ENCODE peak calls at places on chromosome 22, in eight cellular contexts. W is activated CD4-positive, alpha-beta T cell treated with anti-CD3 and anti-CD28 coated beads, Interleukin-2, amount 10 ng/mL, durations not matched to agents 24 days and 14 days; O is D341Med; P is OCI-M1; K is HTR-8/SVneo; R is GM19239; S is lower leg skin; J is activated CD4-positive, CD25-positive, alpha-beta regulatory T cell. F is an unnamed sample.

GRCh38 chr22:30025187-30025586 is 55.1 kb upstream of the HORMAD2 start:
- DNase-seq in K (no peak), W (no peak), O (no peak), R (no peak), S (peak; percentile 78), P (no peak), J (no peak), F (no peak)

GRCh38 chr22:48838846-48839730 is 988.6 kb downstream of the BRD1 start:
- DNase-seq in W (no peak), K (no peak), J (no peak), R (no peak), O (no peak), P (no peak), S (no peak), F (no peak)

GRCh38 chr22:31340765-31341247 is 5.3 kb downstream of the PATZ1 start:
- DNase-seq in S (no peak), J (no peak), R (no peak), W (no peak), P (no peak), O (no peak), K (no peak), F (no peak)

GRCh38 chr22:22944268-22944985 is 56.8 kb downstream of the IGLL5 start:
- DNase-seq in R (no peak), O (no peak), J (no peak), P (no peak), S (peak; percentile 59), K (no peak), W (no peak), F (no peak)

GRCh38 chr22:35399114-35399677 is 744 bp upstream of the MCM5 start:
- DNase-seq in S (no peak), P (peak; percentile 57), R (no peak), O (peak; percentile 59), W (peak; percentile 68), J (no peak), K (no peak), F (no peak)

GRCh38 chr22:38706101-38706884 is 549 bp downstream of the GTPBP1 start:
- DNase-seq in O (peak; percentile 73), K (no peak), J (peak; percentile 26), W (peak; percentile 87), R (no peak), P (peak; percentile 43), S (peak; percentile 91), F (no peak)

GRCh38 chr22:35568751-35569725 is 28.4 kb downstream of the RASD2 start:
- DNase-seq in O (no peak), J (no peak), R (no peak), S (no peak), W (no peak), K (peak; percentile 15), P (no peak), F (no peak)

GRCh38 chr22:23532756-23533155 is 47.3 kb downstream of the IGLL1 start:
- DNase-seq in P (no peak), K (no peak), R (no peak), J (no peak), O (peak; percentile 12), W (no peak), S (no peak), F (no peak)

GRCh38 chr22:26416256-26416655 is 12.8 kb upstream of the ASPHD2 start:
- DNase-seq in S (no peak), P (no peak), R (no peak), W (no peak), K (no peak), J (no peak), O (no peak), F (no peak)

GRCh38 chr22:36528336-36528735 is 630 bp downstream of the EIF3D start:
- DNase-seq in P (peak; percentile 56), J (no peak), R (no peak), O (no peak), W (no peak), S (no peak), K (no peak), F (no peak)

GRCh38 chr22:32587449-32587848 is 112.8 kb downstream of the FBXO7 start:
- DNase-seq in W (no peak), R (no peak), P (no peak), K (no peak), J (no peak), O (no peak), S (peak; percentile 76), F (no peak)

GRCh38 chr22:46352691-46353386 is 17.3 kb downstream of the TRMU start:
- DNase-seq in W (no peak), S (no peak), J (no peak), R (no peak), P (no peak), K (no peak), O (peak; percentile 88), F (no peak)

GRCh38 chr22:24417901-24418641 is 9.3 kb upstream of the ADORA2A start:
- DNase-seq in O (no peak), K (no peak), S (peak; percentile 84), P (no peak), R (no peak), J (no peak), W (no peak), F (no peak)

GRCh38 chr22:47033648-47034000 is 271.2 kb downstream of the TBC1D22A start:
- DNase-seq in K (no peak), W (no peak), R (no peak), P (no peak), O (no peak), J (no peak), S (no peak), F (no peak)